ENCODE peak calls at places on chromosomes 13 and 19, in nine cellular contexts. S, A, Y, W, D, L, N, R and J are unnamed samples.

GRCh38 chr19:46480409-46480808 is 9.0 kb upstream of the PNMA8A start:
- DNase-seq in D (no peak), N (no peak), Y (peak), S (peak), W (no peak), R (no peak), A (no peak), L (no peak), J (no peak)

GRCh38 chr13:86830046-86830445 is 841.1 kb upstream of the SLITRK5 start:
- DNase-seq in S (no peak), A (no peak), Y (no peak), R (no peak), N (no peak), D (no peak), W (no peak), L (no peak), J (no peak)

GRCh38 chr13:99288069-99288468 is 19.1 kb downstream of the GPR183 start:
- DNase-seq in D (no peak), W (no peak), N (no peak), Y (no peak), S (no peak), A (no peak), R (no peak), L (no peak), J (no peak)

GRCh38 chr19:41657157-41657556 is 30.3 kb upstream of the CEACAM4 start:
- DNase-seq in W (no peak), D (no peak), Y (no peak), L (no peak), S (no peak), R (no peak), N (no peak), A (no peak), J (no peak)

GRCh38 chr13:112729408-112729807 is 39.6 kb downstream of the ATP11A start:
- DNase-seq in A (no peak), D (no peak), Y (no peak), S (no peak), L (peak), N (no peak), W (peak), R (no peak), J (no peak)

GRCh38 chr19:50909240-50910070 is 1.7 kb downstream of the KLK4 start:
- DNase-seq in L (peak), S (no peak), N (peak), W (no peak), R (peak), A (peak), D (peak), Y (no peak), J (no peak)

GRCh38 chr13:68984688-68985319 is 1122.8 kb upstream of the ATXN8OS start:
- DNase-seq in A (no peak), Y (no peak), N (no peak), W (no peak), D (no peak), S (no peak), L (no peak), R (peak), J (no peak)

GRCh38 chr13:23289917-23290357 is 109.2 kb downstream of the SGCG start:
- DNase-seq in A (no peak), R (no peak), D (no peak), W (no peak), Y (peak), L (no peak), S (no peak), N (peak), J (no peak)

GRCh38 chr13:41533676-41534075 is 76.3 kb downstream of the RGCC start:
- DNase-seq in D (no peak), L (no peak), A (no peak), S (no peak), R (no peak), Y (no peak), N (no peak), W (no peak), J (no peak)

GRCh38 chr19:1424182-1424955 is 13.8 kb upstream of the RPS15 start:
- DNase-seq in D (no peak), R (no peak), W (no peak), N (no peak), A (no peak), L (no peak), S (no peak), Y (no peak), J (no peak)
- TF ChIP-seq POLR2A in D (no peak), R (no peak), W (no peak), N (no peak), A (no peak), L (no peak), S (no peak), Y (no peak), J (no peak)

GRCh38 chr19:12695514-12695913 is 917 bp downstream of the FBXW9 start:
- DNase-seq in R (no peak), L (no peak), Y (no peak), W (no peak), N (no peak), D (no peak), S (no peak), A (no peak), J (no peak)

GRCh38 chr19:12695090-12695489 is 1.3 kb downstream of the FBXW9 start:
- DNase-seq in S (no peak), N (no peak), A (no peak), Y (no peak), R (no peak), W (no peak), L (no peak), D (no peak), J (no peak)

GRCh38 chr19:12698138-12698537 is 1.7 kb upstream of the FBXW9 start:
- DNase-seq in S (no peak), R (no peak), D (no peak), A (no peak), W (no peak), L (no peak), Y (no peak), N (no peak), J (no peak)

GRCh38 chr19:12695997-12696365 is 450 bp downstream of the FBXW9 start:
- DNase-seq in W (no peak), Y (no peak), R (no peak), S (no peak), A (no peak), N (no peak), L (no peak), D (no peak), J (no peak)

DNA sequence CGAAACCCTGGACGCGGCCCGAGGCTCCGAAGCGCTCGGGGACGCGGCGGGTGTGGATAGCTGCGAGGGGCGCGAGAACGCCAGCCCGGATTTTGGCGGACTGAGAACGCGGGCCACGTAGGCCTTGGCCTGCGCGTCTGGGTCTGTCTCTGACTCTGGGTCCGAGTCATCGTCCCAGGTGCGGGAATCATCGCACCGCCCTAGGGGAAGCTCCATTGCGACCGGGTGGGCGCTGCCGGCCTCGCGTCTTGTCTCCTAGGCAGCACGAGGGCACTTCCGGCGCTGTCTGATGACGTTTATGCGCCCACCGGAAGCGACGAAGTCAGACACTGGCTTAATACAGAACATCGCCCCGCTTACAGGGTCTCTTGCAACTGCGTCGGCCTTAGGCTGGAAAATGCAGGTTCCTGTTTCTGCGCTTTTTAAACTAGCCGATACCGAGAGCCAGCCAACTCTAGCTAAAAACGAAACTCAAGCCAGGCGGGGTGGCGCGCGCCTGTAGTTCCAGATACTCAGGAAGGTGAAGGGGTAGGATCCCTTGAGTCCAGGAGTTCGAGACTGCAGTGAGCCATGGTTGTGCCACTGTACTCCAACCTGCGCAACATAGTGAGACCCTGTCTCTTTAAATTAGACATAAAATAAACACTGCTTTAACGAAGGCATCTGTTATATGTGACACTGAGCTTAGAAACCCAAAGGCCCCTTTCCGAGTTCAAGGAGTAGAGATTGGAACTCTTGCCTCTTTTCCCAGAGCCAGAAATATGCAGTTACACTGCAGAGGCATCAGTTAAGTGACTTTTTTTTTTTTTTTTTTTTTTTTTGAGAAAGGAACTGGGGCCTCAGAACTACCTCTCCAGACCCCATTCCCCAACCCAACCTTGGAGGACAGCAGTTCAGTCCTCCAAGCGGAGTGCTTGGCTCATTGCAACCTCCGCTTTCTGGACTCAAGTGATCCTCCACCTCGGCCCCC is at the start of gene FBXW9:
- DNase-seq in S (peak), Y (peak), L (peak), R (peak), W (peak), N (peak), D (peak), A (peak), J (peak)
- TF ChIP-seq POLR2A in S (peak), Y (peak), L (no peak), R (peak), W (no peak), N (peak), D (no peak), A (peak), J (peak)

DNA sequence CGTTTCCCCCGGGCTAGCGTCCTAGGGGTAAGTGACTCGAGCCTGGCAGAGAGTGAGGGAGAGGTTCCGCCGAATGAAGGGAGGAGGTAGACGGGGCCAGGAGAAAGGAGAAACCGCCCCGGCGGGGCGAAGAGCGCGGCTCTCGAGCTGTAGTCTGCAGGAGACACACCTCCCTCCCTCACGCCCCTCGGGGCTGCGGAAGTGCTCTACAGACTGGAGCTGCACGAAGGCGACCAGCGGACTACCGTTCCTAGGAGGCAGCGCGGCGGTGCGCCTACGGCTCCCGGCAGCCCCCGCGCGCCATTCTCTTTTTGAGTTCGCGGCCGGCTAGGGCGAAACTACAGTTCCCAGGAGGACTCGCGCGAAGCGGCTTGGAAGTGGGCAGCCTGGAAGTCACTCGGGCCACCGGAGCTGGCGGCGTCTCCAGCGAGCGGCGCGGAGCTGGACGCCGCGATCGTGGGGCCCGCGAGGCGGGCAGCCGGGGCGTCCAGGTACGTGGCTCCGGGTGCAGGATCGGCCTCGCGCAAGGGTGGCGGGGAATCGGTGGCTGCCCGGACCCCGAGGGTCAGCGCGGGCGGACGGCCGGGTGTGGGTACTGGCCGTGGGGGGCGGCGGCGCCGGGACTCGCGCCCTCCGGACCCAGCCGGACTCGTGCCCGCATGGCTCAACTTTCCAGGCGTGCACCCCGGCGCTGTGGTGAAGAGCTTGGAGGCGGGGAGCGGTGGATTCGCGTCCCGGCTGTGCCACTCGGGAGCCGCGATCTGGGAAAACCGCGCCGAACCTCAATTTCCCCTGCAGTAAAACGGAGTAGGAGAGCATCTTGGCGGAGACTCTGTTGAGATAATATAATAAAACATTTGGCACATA is at the start of gene SIPA1L3:
- DNase-seq in S (peak), R (peak), N (peak), A (peak), Y (peak), L (peak), W (peak), D (peak), J (peak)
- TF ChIP-seq POLR2A in S (no peak), R (no peak), N (peak), A (peak), Y (peak), L (no peak), W (no peak), D (peak), J (peak)

DNA sequence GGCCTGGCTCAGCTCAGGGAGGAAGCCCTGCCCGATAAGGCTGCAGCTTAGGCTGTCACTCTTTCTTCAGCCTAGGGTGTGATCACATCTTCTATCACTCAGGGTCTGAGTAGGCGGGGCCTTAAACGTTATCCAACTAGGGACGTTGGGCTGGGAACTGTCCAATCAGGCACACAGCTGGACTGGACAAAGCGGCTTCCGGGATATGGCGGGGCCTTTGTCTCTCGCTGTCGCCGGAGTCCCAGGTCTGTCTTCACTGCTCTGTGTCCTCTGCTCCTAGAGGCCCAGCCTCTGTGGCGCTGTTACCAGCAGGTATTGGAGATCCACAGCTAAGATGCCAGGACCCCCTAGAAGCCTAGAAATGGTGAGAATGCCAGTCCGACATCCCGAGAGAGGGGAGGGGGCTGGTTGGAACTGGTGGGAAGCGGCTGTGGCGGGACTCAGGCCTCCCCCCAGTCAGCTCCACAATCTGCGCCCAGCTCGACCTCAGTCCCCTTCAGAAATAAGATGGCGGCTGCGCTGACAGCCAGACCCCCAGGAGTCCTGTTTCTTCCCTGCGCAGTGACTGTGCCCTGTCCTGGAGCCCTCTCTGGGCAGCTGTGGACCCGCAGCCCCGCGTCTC is at the start of gene ZNF254:
- DNase-seq in R (peak), N (peak), S (peak), Y (peak), D (peak), A (peak), L (peak), W (peak), J (peak)
- TF ChIP-seq POLR2A in R (peak), N (peak), S (no peak), Y (peak), D (peak), A (peak), L (no peak), W (no peak), J (peak)

GRCh38 chr19:43471091-43471490 is 5.7 kb upstream of the LYPD3 start:
- DNase-seq in D (no peak), R (no peak), N (no peak), Y (no peak), W (no peak), A (no peak), S (no peak), L (no peak), J (no peak)

GRCh38 chr19:43478323-43478722 is 12.9 kb upstream of the LYPD3 start:
- DNase-seq in D (no peak), R (no peak), S (no peak), Y (no peak), L (no peak), A (no peak), W (no peak), N (no peak), J (no peak)

GRCh38 chr19:43476606-43477005 is 11.2 kb upstream of the LYPD3 start:
- DNase-seq in A (no peak), S (no peak), Y (peak), D (no peak), W (no peak), N (no peak), R (no peak), L (no peak), J (peak)

GRCh38 chr19:43474487-43474886 is 9.1 kb upstream of the LYPD3 start:
- DNase-seq in L (no peak), R (no peak), S (no peak), N (no peak), W (no peak), A (no peak), D (no peak), Y (no peak), J (no peak)

DNA sequence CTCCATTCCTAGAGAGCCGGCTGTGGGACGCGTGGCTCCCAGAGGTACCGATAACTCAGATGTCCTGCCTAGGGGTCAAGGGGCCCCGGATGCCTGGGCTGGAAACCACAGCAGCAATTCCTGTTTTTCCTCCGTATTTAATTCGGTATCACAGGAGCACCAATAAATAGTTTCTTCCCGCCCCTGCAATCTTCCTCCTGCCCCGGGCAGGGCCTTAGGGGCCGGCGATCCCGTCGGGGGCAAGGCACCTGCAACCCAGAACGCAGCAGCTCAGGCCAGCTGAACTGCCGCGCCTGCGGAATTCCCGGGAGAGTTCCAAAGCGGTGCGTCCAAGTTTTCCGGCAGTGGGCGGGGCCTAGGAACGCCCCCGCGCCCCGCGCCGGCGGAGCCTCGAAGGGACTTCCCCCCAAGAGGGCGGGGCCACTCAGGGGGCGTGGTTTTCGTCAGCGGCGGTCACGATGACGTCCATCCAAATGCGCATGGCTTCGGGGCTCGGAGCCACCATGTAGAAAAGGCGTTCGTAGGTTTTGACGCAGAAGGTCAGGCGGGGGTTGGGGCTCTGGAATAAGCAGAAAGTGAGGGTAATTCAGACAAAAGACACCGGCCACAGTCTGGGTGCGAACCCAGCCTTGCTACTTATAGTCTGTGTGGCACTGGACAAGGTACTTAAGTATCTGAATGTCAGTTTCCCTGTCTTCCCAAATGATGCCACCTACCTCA is 9.7 kb upstream of the LYPD3 start:
- DNase-seq in N (peak), W (peak), A (peak), S (peak), D (peak), R (peak), Y (peak), L (peak), J (peak)
- TF ChIP-seq POLR2A in N (peak), W (no peak), A (no peak), S (peak), D (no peak), R (peak), Y (peak), L (no peak), J (peak)

GRCh38 chr19:2300533-2300932 is 7.4 kb downstream of the LINGO3 start:
- DNase-seq in D (no peak), R (no peak), A (no peak), N (no peak), L (no peak), W (no peak), Y (no peak), S (no peak), J (no peak)
- TF ChIP-seq POLR2A in D (no peak), R (no peak), A (no peak), N (no peak), L (no peak), W (no peak), Y (no peak), S (no peak), J (no peak)

DNA sequence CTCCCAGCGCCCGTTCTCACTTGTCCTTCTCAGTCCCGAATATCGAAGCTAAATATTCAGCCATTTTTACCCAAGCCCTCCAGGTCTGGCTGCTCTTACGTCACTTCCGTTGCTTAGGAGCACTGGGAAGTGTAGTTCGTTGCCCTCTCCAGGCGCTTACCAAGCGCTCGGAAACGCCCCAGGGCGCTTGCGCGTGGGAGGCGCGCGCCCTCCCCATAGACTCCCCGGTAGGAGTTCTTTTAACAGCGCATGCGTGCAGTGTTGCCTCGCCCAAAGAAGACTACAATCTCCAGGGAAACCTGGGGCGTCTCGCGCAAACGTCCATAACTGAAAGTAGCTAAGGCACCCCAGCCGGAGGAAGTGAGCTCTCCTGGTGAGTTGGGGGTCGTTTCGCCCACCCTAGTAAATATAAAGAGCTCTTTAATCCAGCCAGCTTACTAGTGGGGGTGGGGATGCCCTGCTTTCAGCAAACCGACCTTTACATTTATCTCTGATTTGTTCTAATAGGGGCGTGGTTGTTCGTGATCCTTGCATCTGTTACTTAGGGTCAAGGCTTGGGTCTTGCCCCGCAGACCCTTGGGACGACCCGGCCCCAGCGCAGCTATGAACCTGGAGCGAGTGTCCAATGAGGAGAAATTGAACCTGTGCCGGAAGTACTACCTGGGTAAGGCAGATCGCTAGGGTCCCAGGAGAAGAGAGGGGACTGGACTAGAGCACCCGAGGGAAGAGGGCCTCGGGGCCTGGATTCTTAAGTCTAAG is at the start of the genes PSENEN and U2AF1L4:
- DNase-seq in A (peak), R (peak), D (peak), W (peak), S (peak), N (peak), L (peak), Y (peak), J (peak)
- TF ChIP-seq POLR2A in A (no peak), R (peak), D (no peak), W (no peak), S (peak), N (peak), L (no peak), Y (no peak), J (peak)